ENCODE peak calls at places on chromosome X, in five cellular contexts. One of them, this sample, is unnamed.

GRCh38 chrX:19846995-19847790 is 40.2 kb downstream of the SH3KBP1 start:
- DNase-seq in A549: peak; percentile 3
- DNase-seq in neural crest cell: no peak
- DNase-seq in stimulated activated CD4-positive, alpha-beta T cell treated with anti-CD3 and anti-CD28 coated beads, Interleukin-2, amount 100 ng/mL, for 24 hours: peak; percentile 29
- DNase-seq in K562: peak; percentile 16
- DNase-seq in this sample: no peak

GRCh38 chrX:124362072-124362471 is 15.7 kb downstream of the SH2D1A start:
- DNase-seq in neural crest cell: no peak
- DNase-seq in A549: no peak
- DNase-seq in stimulated activated CD4-positive, alpha-beta T cell treated with anti-CD3 and anti-CD28 coated beads, Interleukin-2, amount 100 ng/mL, for 24 hours: no peak
- DNase-seq in K562: no peak
- DNase-seq in this sample: no peak

GRCh38 chrX:16838202-16839066 is 31.7 kb downstream of the RBBP7 start:
- DNase-seq in neural crest cell: no peak
- DNase-seq in stimulated activated CD4-positive, alpha-beta T cell treated with anti-CD3 and anti-CD28 coated beads, Interleukin-2, amount 100 ng/mL, for 24 hours: no peak
- DNase-seq in A549: no peak
- DNase-seq in K562: no peak
- DNase-seq in this sample: no peak

GRCh38 chrX:45756562-45756961 is 555.9 kb upstream of the DIPK2B start:
- DNase-seq in neural crest cell: no peak
- DNase-seq in stimulated activated CD4-positive, alpha-beta T cell treated with anti-CD3 and anti-CD28 coated beads, Interleukin-2, amount 100 ng/mL, for 24 hours: no peak
- DNase-seq in A549: no peak
- DNase-seq in K562: no peak
- DNase-seq in this sample: no peak

GRCh38 chrX:148914783-148915182 is 414.4 kb downstream of the AFF2 start:
- DNase-seq in neural crest cell: no peak
- DNase-seq in K562: no peak
- DNase-seq in stimulated activated CD4-positive, alpha-beta T cell treated with anti-CD3 and anti-CD28 coated beads, Interleukin-2, amount 100 ng/mL, for 24 hours: no peak
- DNase-seq in A549: no peak
- DNase-seq in this sample: no peak

GRCh38 chrX:37330642-37331041 is 18.5 kb upstream of the PRRG1 start:
- DNase-seq in neural crest cell: no peak
- DNase-seq in K562: no peak
- DNase-seq in stimulated activated CD4-positive, alpha-beta T cell treated with anti-CD3 and anti-CD28 coated beads, Interleukin-2, amount 100 ng/mL, for 24 hours: no peak
- DNase-seq in A549: no peak
- DNase-seq in this sample: no peak

GRCh38 chrX:1564750-1565683 is 26.4 kb upstream of the AKAP17A start:
- DNase-seq in K562: no peak
- DNase-seq in neural crest cell: no peak
- DNase-seq in A549: no peak
- DNase-seq in stimulated activated CD4-positive, alpha-beta T cell treated with anti-CD3 and anti-CD28 coated beads, Interleukin-2, amount 100 ng/mL, for 24 hours: no peak
- DNase-seq in this sample: peak; percentile 11

GRCh38 chrX:72430405-72430968 is 124.8 kb upstream of the CITED1 start:
- DNase-seq in A549: no peak
- DNase-seq in neural crest cell: no peak
- DNase-seq in stimulated activated CD4-positive, alpha-beta T cell treated with anti-CD3 and anti-CD28 coated beads, Interleukin-2, amount 100 ng/mL, for 24 hours: no peak
- DNase-seq in K562: no peak
- DNase-seq in this sample: no peak

GRCh38 chrX:129980540-129981206 is 1.8 kb upstream of the BCORL1 start:
- DNase-seq in stimulated activated CD4-positive, alpha-beta T cell treated with anti-CD3 and anti-CD28 coated beads, Interleukin-2, amount 100 ng/mL, for 24 hours: peak; percentile 29
- DNase-seq in neural crest cell: peak; percentile 29
- DNase-seq in K562: no peak
- DNase-seq in A549: no peak
- DNase-seq in this sample: no peak

GRCh38 chrX:13876652-13877051 is 59.8 kb upstream of the GPM6B start:
- DNase-seq in A549: no peak
- DNase-seq in K562: no peak
- DNase-seq in stimulated activated CD4-positive, alpha-beta T cell treated with anti-CD3 and anti-CD28 coated beads, Interleukin-2, amount 100 ng/mL, for 24 hours: no peak
- DNase-seq in neural crest cell: no peak
- DNase-seq in this sample: no peak

GRCh38 chrX:77527233-77528001 is 80.2 kb downstream of the FGF16 start:
- DNase-seq in K562: peak; percentile 74
- DNase-seq in stimulated activated CD4-positive, alpha-beta T cell treated with anti-CD3 and anti-CD28 coated beads, Interleukin-2, amount 100 ng/mL, for 24 hours: no peak
- DNase-seq in neural crest cell: no peak
- DNase-seq in A549: no peak
- DNase-seq in this sample: no peak

GRCh38 chrX:310621-311155 is 7.9 kb downstream of the GTPBP6 start:
- DNase-seq in neural crest cell: no peak
- DNase-seq in A549: no peak
- DNase-seq in stimulated activated CD4-positive, alpha-beta T cell treated with anti-CD3 and anti-CD28 coated beads, Interleukin-2, amount 100 ng/mL, for 24 hours: no peak
- DNase-seq in K562: no peak
- DNase-seq in this sample: no peak

GRCh38 chrX:9379697-9380551 is 84.9 kb upstream of the TBL1X start:
- DNase-seq in stimulated activated CD4-positive, alpha-beta T cell treated with anti-CD3 and anti-CD28 coated beads, Interleukin-2, amount 100 ng/mL, for 24 hours: no peak
- DNase-seq in neural crest cell: no peak
- DNase-seq in A549: peak; percentile 72
- DNase-seq in K562: no peak
- DNase-seq in this sample: no peak

This sample was measured in NCI-H526 treated with DMSO at 0.1 percent for 48 hours.